ENCODE peak calls at places on chromosomes 3 and 15, in five cellular contexts. One of them, this sample, is unnamed.

GRCh38 chr3:150775001-150775599 is 12.1 kb upstream of the SIAH2 start:
- DNase-seq in left lung: no peak
- DNase-seq in right cardiac atrium: no peak
- DNase-seq in cardiac muscle cell: no peak
- DNase-seq in mammary epithelial cell: no peak
- DNase-seq in this sample: no peak

GRCh38 chr3:178393833-178394232 is 142.4 kb upstream of the KCNMB2 start:
- DNase-seq in left lung: no peak
- DNase-seq in right cardiac atrium: no peak
- DNase-seq in cardiac muscle cell: peak; percentile 80
- DNase-seq in mammary epithelial cell: peak; percentile 8
- DNase-seq in this sample: no peak

GRCh38 chr3:149765762-149766334 is 13.6 kb upstream of the COMMD2 start:
- DNase-seq in left lung: no peak
- DNase-seq in right cardiac atrium: no peak
- DNase-seq in cardiac muscle cell: peak; percentile 61
- DNase-seq in mammary epithelial cell: peak; percentile 21
- DNase-seq in this sample: no peak

GRCh38 chr3:17372811-17373210 is 369.6 kb downstream of the TBC1D5 start:
- DNase-seq in left lung: no peak
- DNase-seq in right cardiac atrium: no peak
- DNase-seq in cardiac muscle cell: peak; percentile 7
- DNase-seq in mammary epithelial cell: peak; percentile 9
- DNase-seq in this sample: no peak

GRCh38 chr3:64084640-64085039 is 61.3 kb upstream of the PSMD6 start:
- DNase-seq in left lung: no peak
- DNase-seq in right cardiac atrium: no peak
- DNase-seq in cardiac muscle cell: peak; percentile 28
- DNase-seq in mammary epithelial cell: peak; percentile 90
- DNase-seq in this sample: no peak

GRCh38 chr3:57787867-57788623 is 31.9 kb downstream of the SLMAP start:
- DNase-seq in left lung: no peak
- DNase-seq in right cardiac atrium: no peak
- DNase-seq in cardiac muscle cell: peak; percentile 34
- DNase-seq in mammary epithelial cell: peak; percentile 37
- DNase-seq in this sample: no peak

GRCh38 chr15:87739866-87740265 is 516.7 kb downstream of the NTRK3 start:
- DNase-seq in left lung: no peak
- DNase-seq in right cardiac atrium: no peak
- DNase-seq in cardiac muscle cell: peak; percentile 20
- DNase-seq in mammary epithelial cell: no peak
- DNase-seq in this sample: no peak

GRCh38 chr3:45774581-45775505 is 21.5 kb downstream of the SLC6A20 start:
- DNase-seq in left lung: no peak
- DNase-seq in right cardiac atrium: no peak
- DNase-seq in cardiac muscle cell: no peak
- DNase-seq in mammary epithelial cell: no peak
- DNase-seq in this sample: no peak

GRCh38 chr15:39266882-39267281 is 314.0 kb upstream of the THBS1 start:
- DNase-seq in left lung: no peak
- DNase-seq in right cardiac atrium: no peak
- DNase-seq in cardiac muscle cell: no peak
- DNase-seq in mammary epithelial cell: no peak
- DNase-seq in this sample: no peak

GRCh38 chr3:136753112-136753939 is 1.1 kb upstream of the STAG1 start:
- DNase-seq in left lung: no peak
- DNase-seq in right cardiac atrium: no peak
- DNase-seq in cardiac muscle cell: no peak
- DNase-seq in mammary epithelial cell: no peak
- DNase-seq in this sample: no peak

GRCh38 chr3:158167737-158168469 is 58.0 kb downstream of the RSRC1 start:
- DNase-seq in left lung: no peak
- DNase-seq in right cardiac atrium: no peak
- DNase-seq in cardiac muscle cell: peak; percentile 97
- DNase-seq in mammary epithelial cell: peak; percentile 95
- DNase-seq in this sample: no peak

GRCh38 chr3:55692958-55693558 is 206.0 kb upstream of the WNT5A start:
- DNase-seq in left lung: no peak
- DNase-seq in right cardiac atrium: no peak
- DNase-seq in cardiac muscle cell: peak; percentile 2
- DNase-seq in mammary epithelial cell: no peak
- DNase-seq in this sample: no peak

GRCh38 chr3:63973406-63973805 is 49.9 kb downstream of the PSMD6 start:
- DNase-seq in left lung: no peak
- DNase-seq in right cardiac atrium: no peak
- DNase-seq in cardiac muscle cell: no peak
- DNase-seq in mammary epithelial cell: no peak
- DNase-seq in this sample: no peak

GRCh38 chr3:69848113-69848512 is 108.8 kb downstream of the MITF start:
- DNase-seq in left lung: no peak
- DNase-seq in right cardiac atrium: no peak
- DNase-seq in cardiac muscle cell: no peak
- DNase-seq in mammary epithelial cell: no peak
- DNase-seq in this sample: no peak

GRCh38 chr15:74977599-74977998 is 17.8 kb upstream of the SCAMP5 start:
- DNase-seq in left lung: no peak
- DNase-seq in right cardiac atrium: no peak
- DNase-seq in cardiac muscle cell: no peak
- DNase-seq in mammary epithelial cell: no peak
- DNase-seq in this sample: no peak

GRCh38 chr3:13414040-13414729 is 5.9 kb downstream of the NUP210 start:
- DNase-seq in left lung: peak; percentile 92
- DNase-seq in right cardiac atrium: peak; percentile 79
- DNase-seq in cardiac muscle cell: no peak
- DNase-seq in mammary epithelial cell: no peak
- DNase-seq in this sample: peak; percentile 44

GRCh38 chr3:186825294-186825821 is 17.2 kb upstream of the ADIPOQ start:
- DNase-seq in left lung: peak; percentile 75
- DNase-seq in right cardiac atrium: peak; percentile 67
- DNase-seq in cardiac muscle cell: peak; percentile 80
- DNase-seq in mammary epithelial cell: no peak
- DNase-seq in this sample: no peak

GRCh38 chr3:22585504-22585903 is 617.6 kb upstream of the UBE2E2 start:
- DNase-seq in left lung: no peak
- DNase-seq in right cardiac atrium: no peak
- DNase-seq in cardiac muscle cell: peak; percentile 2
- DNase-seq in mammary epithelial cell: peak; percentile 90
- DNase-seq in this sample: no peak

GRCh38 chr3:172313671-172314070 is 134.6 kb downstream of the GHSR start:
- DNase-seq in left lung: no peak
- DNase-seq in right cardiac atrium: no peak
- DNase-seq in cardiac muscle cell: no peak
- DNase-seq in mammary epithelial cell: peak; percentile 57
- DNase-seq in this sample: no peak

GRCh38 chr15:75779504-75779903 is 63.7 kb upstream of the UBE2Q2 start:
- DNase-seq in left lung: no peak
- DNase-seq in right cardiac atrium: no peak
- DNase-seq in cardiac muscle cell: no peak
- DNase-seq in mammary epithelial cell: no peak
- DNase-seq in this sample: no peak

GRCh38 chr15:34490421-34491193 is 53.0 kb upstream of the GOLGA8A start:
- DNase-seq in left lung: peak; percentile 79
- DNase-seq in right cardiac atrium: peak; percentile 42
- DNase-seq in cardiac muscle cell: no peak
- DNase-seq in mammary epithelial cell: no peak
- DNase-seq in this sample: no peak

GRCh38 chr3:53661480-53661879 is 167.1 kb downstream of the CACNA1D start:
- DNase-seq in left lung: no peak
- DNase-seq in right cardiac atrium: no peak
- DNase-seq in cardiac muscle cell: no peak
- DNase-seq in mammary epithelial cell: no peak
- DNase-seq in this sample: no peak
- H3K9me3 ChIP-seq in left lung: no peaks in the 10 kb centered on the region
- H3K9me3 ChIP-seq in right cardiac atrium: no peaks in the 10 kb centered on the region
- H3K9me3 ChIP-seq in cardiac muscle cell: no peaks in the 10 kb centered on the region
- H3K9me3 ChIP-seq in mammary epithelial cell: peaks cover 17% of the 10 kb centered on the region
- H3K9me3 ChIP-seq in this sample: no peaks in the 10 kb centered on the region

GRCh38 chr15:22237891-22238275 is 157.6 kb downstream of the OR4M2 start:
- DNase-seq in left lung: no peak
- DNase-seq in right cardiac atrium: no peak
- DNase-seq in cardiac muscle cell: no peak
- DNase-seq in mammary epithelial cell: no peak
- DNase-seq in this sample: no peak
- H3K9me3 ChIP-seq in left lung: no peaks in the 10 kb centered on the region
- H3K9me3 ChIP-seq in right cardiac atrium: no peaks in the 10 kb centered on the region
- H3K9me3 ChIP-seq in cardiac muscle cell: peaks cover 6% of the 10 kb centered on the region
- H3K9me3 ChIP-seq in mammary epithelial cell: no peaks in the 10 kb centered on the region
- H3K9me3 ChIP-seq in this sample: no peaks in the 10 kb centered on the region

DNA sequence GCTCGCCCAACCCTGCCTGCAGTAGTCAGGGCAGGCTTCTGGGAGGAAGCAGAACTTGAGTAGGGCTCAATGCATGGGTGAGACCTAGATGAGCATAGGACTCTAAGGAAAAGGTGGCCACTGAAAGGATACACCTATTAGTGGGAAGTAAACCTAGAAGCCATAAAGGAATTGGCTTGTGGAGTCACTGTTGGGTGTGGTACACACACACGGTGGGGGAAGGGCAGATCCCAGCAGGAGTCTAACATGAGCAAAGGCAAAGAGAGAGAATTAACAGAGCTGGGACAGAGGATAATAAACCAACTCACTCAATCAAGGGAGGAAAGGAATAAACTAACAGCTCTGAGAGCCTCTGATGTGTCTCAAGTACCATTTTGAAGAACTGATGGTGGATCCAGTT is 23.1 kb downstream of the DAPK2 start:
- DNase-seq in left lung: no peak
- DNase-seq in right cardiac atrium: no peak
- DNase-seq in cardiac muscle cell: no peak
- DNase-seq in mammary epithelial cell: no peak
- DNase-seq in this sample: no peak
- H3K9me3 ChIP-seq in left lung: no peaks in the 10 kb centered on the region
- H3K9me3 ChIP-seq in right cardiac atrium: no peaks in the 10 kb centered on the region
- H3K9me3 ChIP-seq in cardiac muscle cell: no peaks in the 10 kb centered on the region
- H3K9me3 ChIP-seq in mammary epithelial cell: no peaks in the 10 kb centered on the region
- H3K9me3 ChIP-seq in this sample: no peaks in the 10 kb centered on the region

DNA sequence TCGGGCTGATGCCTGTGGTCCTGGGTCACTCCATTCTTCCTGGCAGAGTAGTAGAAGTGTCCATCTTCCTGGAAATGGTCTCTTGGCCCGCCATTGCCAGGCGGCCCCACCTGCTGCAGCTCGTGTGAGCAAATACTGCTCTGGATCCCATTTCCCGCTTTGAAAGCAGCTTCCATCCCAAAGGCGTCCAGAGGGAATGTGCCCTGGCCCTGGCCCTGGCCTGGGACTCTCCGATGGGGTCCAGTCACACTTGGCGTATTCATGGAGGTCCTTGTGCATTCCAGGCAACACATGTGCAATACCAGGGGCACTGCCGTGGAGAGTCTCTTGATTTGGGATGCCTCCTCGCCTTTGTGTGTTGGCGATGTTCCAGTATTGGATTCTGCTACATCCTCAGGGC is 111.1 kb downstream of the SNRPN start:
- DNase-seq in left lung: no peak
- DNase-seq in right cardiac atrium: no peak
- DNase-seq in cardiac muscle cell: no peak
- DNase-seq in mammary epithelial cell: no peak
- DNase-seq in this sample: no peak
- H3K9me3 ChIP-seq in left lung: peaks cover 19% of the 10 kb centered on the region
- H3K9me3 ChIP-seq in right cardiac atrium: peaks cover 96% of the 10 kb centered on the region
- H3K9me3 ChIP-seq in cardiac muscle cell: peaks cover 26% of the 10 kb centered on the region
- H3K9me3 ChIP-seq in mammary epithelial cell: peaks cover 99% of the 10 kb centered on the region
- H3K9me3 ChIP-seq in this sample: peaks cover 50% of the 10 kb centered on the region

GRCh38 chr15:25065286-25065685 is 110.5 kb downstream of the SNRPN start:
- DNase-seq in left lung: no peak
- DNase-seq in right cardiac atrium: no peak
- DNase-seq in cardiac muscle cell: no peak
- DNase-seq in mammary epithelial cell: no peak
- DNase-seq in this sample: no peak

GRCh38 chr15:25067725-25068309 is 113.0 kb downstream of the SNRPN start:
- DNase-seq in left lung: no peak
- DNase-seq in right cardiac atrium: no peak
- DNase-seq in cardiac muscle cell: no peak
- DNase-seq in mammary epithelial cell: no peak
- DNase-seq in this sample: no peak

GRCh38 chr15:25070357-25070963 is 115.7 kb downstream of the SNRPN start:
- DNase-seq in left lung: no peak
- DNase-seq in right cardiac atrium: no peak
- DNase-seq in cardiac muscle cell: no peak
- DNase-seq in mammary epithelial cell: no peak
- DNase-seq in this sample: no peak

GRCh38 chr15:25066708-25067107 is 111.9 kb downstream of the SNRPN start:
- DNase-seq in left lung: no peak
- DNase-seq in right cardiac atrium: no peak
- DNase-seq in cardiac muscle cell: no peak
- DNase-seq in mammary epithelial cell: no peak
- DNase-seq in this sample: no peak

GRCh38 chr15:25068696-25069095 is 113.9 kb downstream of the SNRPN start:
- DNase-seq in left lung: no peak
- DNase-seq in right cardiac atrium: no peak
- DNase-seq in cardiac muscle cell: no peak
- DNase-seq in mammary epithelial cell: no peak
- DNase-seq in this sample: no peak
- H3K9me3 ChIP-seq in left lung: peaks cover 31% of the 10 kb centered on the region
- H3K9me3 ChIP-seq in right cardiac atrium: peaks cover 93% of the 10 kb centered on the region
- H3K9me3 ChIP-seq in cardiac muscle cell: peaks cover 30% of the 10 kb centered on the region
- H3K9me3 ChIP-seq in mammary epithelial cell: peaks cover 99% of the 10 kb centered on the region
- H3K9me3 ChIP-seq in this sample: peaks cover 66% of the 10 kb centered on the region

DNA sequence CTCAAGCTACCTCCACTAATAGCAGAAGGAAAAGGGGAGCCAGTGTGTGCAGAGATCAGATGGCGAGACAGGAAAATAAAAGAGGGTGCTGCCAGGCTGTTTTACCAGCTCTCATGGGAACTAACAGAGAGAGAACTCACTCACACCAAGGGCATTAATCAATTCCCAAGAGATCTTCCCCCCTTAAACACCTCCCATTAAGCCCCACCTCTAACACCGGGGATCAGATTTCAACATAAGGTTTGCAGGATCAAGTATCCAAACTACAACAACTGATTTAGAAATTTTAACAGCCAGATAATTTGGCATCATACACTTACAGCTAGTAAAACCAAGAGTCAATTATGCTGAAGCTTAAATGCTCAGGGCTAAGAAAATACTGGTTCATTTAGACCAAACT is 18.9 kb downstream of the CD200 start:
- DNase-seq in left lung: no peak
- DNase-seq in right cardiac atrium: no peak
- DNase-seq in cardiac muscle cell: no peak
- DNase-seq in mammary epithelial cell: no peak
- DNase-seq in this sample: no peak
- H3K9me3 ChIP-seq in left lung: no peaks in the 10 kb centered on the region
- H3K9me3 ChIP-seq in right cardiac atrium: no peaks in the 10 kb centered on the region
- H3K9me3 ChIP-seq in cardiac muscle cell: no peaks in the 10 kb centered on the region
- H3K9me3 ChIP-seq in mammary epithelial cell: no peaks in the 10 kb centered on the region
- H3K9me3 ChIP-seq in this sample: no peaks in the 10 kb centered on the region

GRCh38 chr15:22226034-22226790 is 145.9 kb downstream of the OR4M2 start:
- DNase-seq in left lung: no peak
- DNase-seq in right cardiac atrium: no peak
- DNase-seq in cardiac muscle cell: no peak
- DNase-seq in mammary epithelial cell: no peak
- DNase-seq in this sample: no peak
- H3K9me3 ChIP-seq in left lung: no peaks in the 10 kb centered on the region
- H3K9me3 ChIP-seq in right cardiac atrium: no peaks in the 10 kb centered on the region
- H3K9me3 ChIP-seq in cardiac muscle cell: peaks cover 12% of the 10 kb centered on the region
- H3K9me3 ChIP-seq in mammary epithelial cell: no peaks in the 10 kb centered on the region
- H3K9me3 ChIP-seq in this sample: no peaks in the 10 kb centered on the region

DNA sequence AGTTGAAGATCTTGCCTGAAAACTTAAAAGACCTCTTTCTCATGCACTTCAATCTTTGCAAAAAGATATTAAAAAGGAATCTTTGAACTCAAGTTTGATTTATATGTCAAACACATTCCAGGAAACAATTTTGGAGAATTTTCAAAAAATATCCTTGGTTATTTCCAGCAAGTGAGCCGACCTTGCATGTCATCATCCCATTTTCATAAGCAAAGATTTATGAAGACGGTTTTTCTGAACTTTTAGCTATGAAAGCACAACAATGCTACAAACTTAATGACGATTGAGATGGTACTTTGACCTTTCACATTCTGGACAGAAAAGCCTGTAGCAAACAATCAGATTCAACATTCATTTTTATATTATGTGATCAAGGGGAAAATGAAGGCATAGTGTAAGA is 95.6 kb downstream of the RFX7 start:
- DNase-seq in left lung: no peak
- DNase-seq in right cardiac atrium: no peak
- DNase-seq in cardiac muscle cell: no peak
- DNase-seq in mammary epithelial cell: no peak
- DNase-seq in this sample: no peak
- H3K9me3 ChIP-seq in left lung: no peaks in the 10 kb centered on the region
- H3K9me3 ChIP-seq in right cardiac atrium: no peaks in the 10 kb centered on the region
- H3K9me3 ChIP-seq in cardiac muscle cell: no peaks in the 10 kb centered on the region
- H3K9me3 ChIP-seq in mammary epithelial cell: no peaks in the 10 kb centered on the region
- H3K9me3 ChIP-seq in this sample: no peaks in the 10 kb centered on the region